ENCODE peak calls at places on chromosome 22, in five cellular contexts. L is spleen, N is cardiac fibroblast, A is psoas muscle, I is colonic mucosa. H is an unnamed sample.

GRCh38 chr22:29744902-29745301 is 21.9 kb downstream of the ZMAT5 start:
- DNase-seq in A (peak), L (no peak), I (peak), N (peak), H (peak)

GRCh38 chr22:41240377-41241132 is at the start of gene CHADL:
- DNase-seq in A (no peak), I (no peak), L (no peak), N (no peak), H (no peak)

GRCh38 chr22:29795663-29796062 is 28.5 kb downstream of the UQCR10 start:
- DNase-seq in I (no peak), A (no peak), N (no peak), L (no peak), H (no peak)

GRCh38 chr22:47476226-47476625 is 713.8 kb downstream of the TBC1D22A start:
- DNase-seq in L (no peak), N (no peak), I (no peak), A (no peak), H (no peak)

GRCh38 chr22:30823015-30823370 is 128.3 kb downstream of the OSBP2 start:
- DNase-seq in L (no peak), N (peak), I (no peak), A (no peak), H (no peak)

GRCh38 chr22:23281406-23282088 is 101.2 kb downstream of the BCR start:
- DNase-seq in A (peak), N (peak), L (peak), I (peak), H (peak)

GRCh38 chr22:32130464-32130863 is 28.6 kb downstream of the C22orf42 start:
- DNase-seq in A (no peak), I (no peak), L (no peak), N (no peak), H (peak)

GRCh38 chr22:39007177-39007576 is 6.9 kb upstream of the APOBEC3C start:
- DNase-seq in A (no peak), L (no peak), I (no peak), N (no peak), H (no peak)

GRCh38 chr22:28442951-28443876 is 236.4 kb downstream of the TTC28 start:
- DNase-seq in A (peak), L (peak), I (peak), N (peak), H (peak)

GRCh38 chr22:38203855-38204497 is 2.2 kb downstream of the MAFF start:
- DNase-seq in N (peak), L (no peak), A (no peak), I (no peak), H (peak)

GRCh38 chr22:40249286-40249685 is 71.6 kb downstream of the TNRC6B start:
- DNase-seq in I (no peak), L (no peak), N (no peak), A (no peak), H (no peak)

GRCh38 chr22:33656808-33657628 is 263.3 kb downstream of the LARGE1 start:
- DNase-seq in N (no peak), L (no peak), A (no peak), I (no peak), H (peak)

GRCh38 chr22:50025993-50026392 is 13.4 kb upstream of the IL17REL start:
- DNase-seq in L (peak), A (no peak), N (no peak), I (no peak), H (no peak)

GRCh38 chr22:32378703-32379272 is 21.1 kb downstream of the RFPL3 start:
- DNase-seq in A (no peak), N (peak), L (no peak), I (peak), H (peak)

GRCh38 chr22:35480143-35480542 is 60.5 kb upstream of the RASD2 start:
- DNase-seq in I (peak), N (peak), A (peak), L (peak), H (peak)

GRCh38 chr22:27642104-27642800 is 159.3 kb downstream of the MN1 start:
- DNase-seq in N (no peak), A (peak), I (no peak), L (peak), H (no peak)

GRCh38 chr22:49828599-49828965 is 909 bp upstream of the BRD1 start:
- DNase-seq in N (no peak), I (no peak), A (no peak), L (peak), H (no peak)

GRCh38 chr22:27019827-27020226 is 362.4 kb downstream of the MIAT start:
- DNase-seq in N (no peak), L (no peak), I (no peak), A (no peak), H (no peak)

GRCh38 chr22:39496131-39496838 is 5.8 kb upstream of the MIEF1 start:
- DNase-seq in L (peak), A (peak), I (peak), N (peak), H (peak)

GRCh38 chr22:39900306-39901227 is at the start of gene GRAP2:
- DNase-seq in I (no peak), N (no peak), L (no peak), A (no peak), H (no peak)

GRCh38 chr22:23750374-23750743 is 553 bp downstream of the ZNF70 start:
- DNase-seq in L (no peak), I (no peak), N (no peak), A (no peak), H (no peak)

GRCh38 chr22:35524966-35525686 is 15.5 kb upstream of the RASD2 start:
- DNase-seq in A (no peak), I (peak), N (no peak), L (no peak), H (no peak)

GRCh38 chr22:50145741-50146439 is 24.6 kb upstream of the PANX2 start:
- DNase-seq in N (no peak), A (no peak), L (no peak), I (no peak), H (no peak)

GRCh38 chr22:23591203-23591791 is 11.2 kb upstream of the IGLL1 start:
- DNase-seq in N (peak), L (peak), I (peak), A (peak), H (peak)

GRCh38 chr22:47600281-47600680 is 837.8 kb downstream of the TBC1D22A start:
- DNase-seq in N (no peak), L (peak), I (no peak), A (no peak), H (no peak)

GRCh38 chr22:38730411-38730871 is 24.7 kb downstream of the GTPBP1 start:
- DNase-seq in N (no peak), A (no peak), I (no peak), L (peak), H (no peak)

GRCh38 chr22:22786301-22787115 is 101.1 kb upstream of the IGLL5 start:
- DNase-seq in I (no peak), N (no peak), A (no peak), L (no peak), H (no peak)

GRCh38 chr22:46429327-46429853 is 93.9 kb downstream of the TRMU start:
- DNase-seq in L (no peak), I (peak), N (no peak), A (no peak), H (no peak)
- TF ChIP-seq CTCF in L (no peak), I (no peak), N (no peak), A (no peak), H (no peak)

GRCh38 chr22:36985490-36985889 is 33.8 kb downstream of the TST start:
- DNase-seq in L (no peak), A (no peak), I (no peak), N (no peak), H (no peak)
- H3K4me3 ChIP-seq in L (no peak), A (no peak), I (no peak), N (no peak), H (no peak)

GRCh38 chr22:25156736-25157135 is 42.9 kb upstream of the CRYBB3 start:
- DNase-seq in A (no peak), L (no peak), I (no peak), N (no peak), H (no peak)
- TF ChIP-seq CTCF in A (no peak), L (no peak), I (no peak), N (no peak), H (no peak)

GRCh38 chr22:42343136-42343484 is 72.7 kb upstream of the TCF20 start:
- DNase-seq in I (no peak), N (no peak), A (no peak), L (no peak), H (no peak)

GRCh38 chr22:42340695-42341383 is 70.4 kb upstream of the TCF20 start:
- DNase-seq in A (no peak), L (no peak), N (no peak), I (no peak), H (no peak)

GRCh38 chr22:42343551-42344081 is 73.2 kb upstream of the TCF20 start:
- DNase-seq in L (no peak), N (no peak), A (no peak), I (no peak), H (no peak)

GRCh38 chr22:42341779-42342178 is 71.3 kb upstream of the TCF20 start:
- DNase-seq in A (no peak), I (no peak), L (no peak), N (no peak), H (no peak)

GRCh38 chr22:42342426-42343135 is 72.1 kb upstream of the TCF20 start:
- DNase-seq in L (no peak), A (no peak), I (no peak), N (no peak), H (no peak)
- H3K4me3 ChIP-seq in L (peak), A (peak), I (peak), N (no peak), H (no peak)

GRCh38 chr22:44567846-44568493 is 69.9 kb upstream of the RTL6 start:
- DNase-seq in I (peak), N (peak), L (peak), A (peak), H (peak)
- TF ChIP-seq CTCF in I (peak), N (peak), L (peak), A (peak), H (peak)

GRCh38 chr22:20511578-20512259 is 4.3 kb downstream of the MED15 start:
- DNase-seq in A (no peak), N (no peak), L (no peak), I (no peak), H (no peak)
- H3K4me3 ChIP-seq in A (no peak), N (no peak), L (no peak), I (no peak), H (no peak)